ENCODE peak calls at places on chromosomes 13 and 19, in ten cellular contexts. A, G, L, E, R, S, Y, X, B and W are unnamed samples.
A peak's percentile ranks its signal among the peaks of the same experiment; 100 is the strongest.

GRCh38 chr13:45119469-45119989 is 781 bp upstream of the GTF2F2 start:
- DNase-seq in A (no peak), G (peak; percentile 26), L (peak; percentile 61), E (peak; percentile 79), R (peak; percentile 72), S (no peak), Y (peak; percentile 14), X (peak; percentile 60), B (no peak), W (no peak)

GRCh38 chr19:7337380-7338194 is 11.2 kb upstream of the ARHGEF18 start:
- DNase-seq in A (no peak), G (no peak), L (peak; percentile 100), E (no peak), R (peak; percentile 67), S (no peak), Y (no peak), X (no peak), B (no peak), W (no peak)

GRCh38 chr19:51019544-51019925 is at the start of gene KLK10:
- DNase-seq in A (no peak), G (no peak), L (no peak), E (no peak), R (no peak), S (no peak), Y (no peak), X (no peak), B (no peak), W (no peak)

GRCh38 chr13:106499905-106500304 is 35.6 kb downstream of the EFNB2 start:
- DNase-seq in A (no peak), G (no peak), L (peak; percentile 93), E (no peak), R (peak; percentile 36), S (no peak), Y (no peak), X (no peak), B (no peak), W (no peak)

GRCh38 chr13:114104626-114105350 is 27.6 kb downstream of the RASA3 start:
- DNase-seq in A (no peak), G (no peak), L (no peak), E (no peak), R (no peak), S (no peak), Y (no peak), X (no peak), B (no peak), W (no peak)

GRCh38 chr13:34349091-34349722 is 531.3 kb downstream of the RFC3 start:
- DNase-seq in A (no peak), G (no peak), L (no peak), E (no peak), R (no peak), S (no peak), Y (no peak), X (no peak), B (peak; percentile 98), W (no peak)

GRCh38 chr13:41780736-41781708 is 179.9 kb downstream of the VWA8 start:
- DNase-seq in A (no peak), G (no peak), L (no peak), E (no peak), R (no peak), S (no peak), Y (peak; percentile 15), X (no peak), B (peak; percentile 90), W (no peak)

GRCh38 chr13:32645854-32646253 is 59.6 kb downstream of the PDS5B start:
- DNase-seq in A (no peak), G (no peak), L (peak; percentile 24), E (no peak), R (peak; percentile 83), S (no peak), Y (no peak), X (no peak), B (no peak), W (no peak)

GRCh38 chr13:42786696-42787095 is 5.3 kb downstream of the FAM216B start:
- DNase-seq in A (no peak), G (no peak), L (no peak), E (no peak), R (no peak), S (no peak), Y (no peak), X (no peak), B (no peak), W (no peak)